ENCODE peak calls at places on chromosome 16, in nine cellular contexts. One of them, this sample, is unnamed.

GRCh38 chr16:3580686-3581085 is 3.5 kb upstream of the NLRC3 start:
- DNase-seq in esophagus squamous epithelium: no peak
- DNase-seq in WTC11: no peak
- DNase-seq in cardiac fibroblast: no peak
- DNase-seq in activated B cell treated with CpG ODN at 0.5 μM for 24 hours: no peak
- DNase-seq in activated T-cell treated with anti-CD3 and anti-CD28 coated beads for 1 hour: no peak
- DNase-seq in lung microvascular endothelial cell: no peak
- DNase-seq in sigmoid colon: no peak
- DNase-seq in activated T-helper 9 cell treated with anti-CD3 and anti-CD28 coated beads, Interleukin-2, amount 50 U/mL, for 16 hours: no peak
- DNase-seq in this sample: no peak

GRCh38 chr16:67283039-67283825 is 3.9 kb downstream of the PLEKHG4 start:
- DNase-seq in WTC11: no peak
- DNase-seq in esophagus squamous epithelium: no peak
- DNase-seq in lung microvascular endothelial cell: no peak
- DNase-seq in cardiac fibroblast: peak; percentile 23
- DNase-seq in activated B cell treated with CpG ODN at 0.5 μM for 24 hours: no peak
- DNase-seq in activated T-helper 9 cell treated with anti-CD3 and anti-CD28 coated beads, Interleukin-2, amount 50 U/mL, for 16 hours: no peak
- DNase-seq in sigmoid colon: no peak
- DNase-seq in activated T-cell treated with anti-CD3 and anti-CD28 coated beads for 1 hour: no peak
- DNase-seq in this sample: peak; percentile 10

GRCh38 chr16:89449726-89450335 is 40.5 kb downstream of the ANKRD11 start:
- DNase-seq in activated T-helper 9 cell treated with anti-CD3 and anti-CD28 coated beads, Interleukin-2, amount 50 U/mL, for 16 hours: no peak
- DNase-seq in sigmoid colon: no peak
- DNase-seq in lung microvascular endothelial cell: peak; percentile 22
- DNase-seq in WTC11: no peak
- DNase-seq in esophagus squamous epithelium: no peak
- DNase-seq in activated B cell treated with CpG ODN at 0.5 μM for 24 hours: no peak
- DNase-seq in cardiac fibroblast: peak; percentile 24
- DNase-seq in activated T-cell treated with anti-CD3 and anti-CD28 coated beads for 1 hour: no peak
- DNase-seq in this sample: no peak

GRCh38 chr16:50310308-50311133 is 44.2 kb downstream of the ADCY7 start:
- DNase-seq in cardiac fibroblast: no peak
- DNase-seq in activated T-cell treated with anti-CD3 and anti-CD28 coated beads for 1 hour: no peak
- DNase-seq in WTC11: no peak
- DNase-seq in lung microvascular endothelial cell: no peak
- DNase-seq in esophagus squamous epithelium: no peak
- DNase-seq in activated B cell treated with CpG ODN at 0.5 μM for 24 hours: no peak
- DNase-seq in activated T-helper 9 cell treated with anti-CD3 and anti-CD28 coated beads, Interleukin-2, amount 50 U/mL, for 16 hours: no peak
- DNase-seq in sigmoid colon: peak; percentile 64
- DNase-seq in this sample: peak; percentile 76

GRCh38 chr16:27204232-27204915 is 1.0 kb downstream of the KDM8 start:
- DNase-seq in esophagus squamous epithelium: no peak
- DNase-seq in activated B cell treated with CpG ODN at 0.5 μM for 24 hours: no peak
- DNase-seq in WTC11: no peak
- DNase-seq in lung microvascular endothelial cell: no peak
- DNase-seq in activated T-cell treated with anti-CD3 and anti-CD28 coated beads for 1 hour: peak; percentile 10
- DNase-seq in activated T-helper 9 cell treated with anti-CD3 and anti-CD28 coated beads, Interleukin-2, amount 50 U/mL, for 16 hours: no peak
- DNase-seq in sigmoid colon: no peak
- DNase-seq in cardiac fibroblast: no peak
- DNase-seq in this sample: peak; percentile 52

GRCh38 chr16:31073073-31073822 is 792 bp downstream of the ZNF668 start:
- DNase-seq in activated T-helper 9 cell treated with anti-CD3 and anti-CD28 coated beads, Interleukin-2, amount 50 U/mL, for 16 hours: peak; percentile 80
- DNase-seq in lung microvascular endothelial cell: peak; percentile 95
- DNase-seq in sigmoid colon: peak; percentile 95
- DNase-seq in activated T-cell treated with anti-CD3 and anti-CD28 coated beads for 1 hour: peak; percentile 79
- DNase-seq in cardiac fibroblast: peak; percentile 92
- DNase-seq in activated B cell treated with CpG ODN at 0.5 μM for 24 hours: peak; percentile 85
- DNase-seq in WTC11: peak; percentile 92
- DNase-seq in esophagus squamous epithelium: peak; percentile 55
- DNase-seq in this sample: peak; percentile 97

GRCh38 chr16:25126820-25127232 is 15.3 kb downstream of the LCMT1 start:
- DNase-seq in WTC11: no peak
- DNase-seq in activated T-helper 9 cell treated with anti-CD3 and anti-CD28 coated beads, Interleukin-2, amount 50 U/mL, for 16 hours: no peak
- DNase-seq in activated B cell treated with CpG ODN at 0.5 μM for 24 hours: no peak
- DNase-seq in lung microvascular endothelial cell: peak; percentile 49
- DNase-seq in activated T-cell treated with anti-CD3 and anti-CD28 coated beads for 1 hour: no peak
- DNase-seq in sigmoid colon: no peak
- DNase-seq in esophagus squamous epithelium: no peak
- DNase-seq in cardiac fibroblast: peak; percentile 84
- DNase-seq in this sample: no peak

GRCh38 chr16:66588981-66589713 is 9.9 kb downstream of the CMTM2 start:
- DNase-seq in activated T-helper 9 cell treated with anti-CD3 and anti-CD28 coated beads, Interleukin-2, amount 50 U/mL, for 16 hours: peak; percentile 40
- DNase-seq in lung microvascular endothelial cell: peak; percentile 51
- DNase-seq in esophagus squamous epithelium: no peak
- DNase-seq in activated T-cell treated with anti-CD3 and anti-CD28 coated beads for 1 hour: peak; percentile 54
- DNase-seq in sigmoid colon: peak; percentile 71
- DNase-seq in WTC11: peak; percentile 79
- DNase-seq in cardiac fibroblast: peak; percentile 42
- DNase-seq in activated B cell treated with CpG ODN at 0.5 μM for 24 hours: no peak
- DNase-seq in this sample: peak; percentile 92

GRCh38 chr16:55760665-55761035 is 72.2 kb downstream of the CES1 start:
- DNase-seq in esophagus squamous epithelium: no peak
- DNase-seq in activated T-cell treated with anti-CD3 and anti-CD28 coated beads for 1 hour: no peak
- DNase-seq in activated T-helper 9 cell treated with anti-CD3 and anti-CD28 coated beads, Interleukin-2, amount 50 U/mL, for 16 hours: no peak
- DNase-seq in lung microvascular endothelial cell: no peak
- DNase-seq in cardiac fibroblast: peak; percentile 12
- DNase-seq in activated B cell treated with CpG ODN at 0.5 μM for 24 hours: no peak
- DNase-seq in WTC11: no peak
- DNase-seq in sigmoid colon: no peak
- DNase-seq in this sample: no peak

GRCh38 chr16:89700649-89701424 is 668 bp downstream of the SPATA2L start:
- DNase-seq in activated B cell treated with CpG ODN at 0.5 μM for 24 hours: peak; percentile 46
- DNase-seq in esophagus squamous epithelium: no peak
- DNase-seq in WTC11: peak; percentile 66
- DNase-seq in cardiac fibroblast: peak; percentile 43
- DNase-seq in sigmoid colon: no peak
- DNase-seq in activated T-helper 9 cell treated with anti-CD3 and anti-CD28 coated beads, Interleukin-2, amount 50 U/mL, for 16 hours: no peak
- DNase-seq in activated T-cell treated with anti-CD3 and anti-CD28 coated beads for 1 hour: peak; percentile 29
- DNase-seq in lung microvascular endothelial cell: peak; percentile 76
- DNase-seq in this sample: peak; percentile 93

GRCh38 chr16:4064950-4065352 is 51.3 kb downstream of the ADCY9 start:
- DNase-seq in esophagus squamous epithelium: no peak
- DNase-seq in activated T-cell treated with anti-CD3 and anti-CD28 coated beads for 1 hour: peak; percentile 8
- DNase-seq in sigmoid colon: peak; percentile 45
- DNase-seq in activated B cell treated with CpG ODN at 0.5 μM for 24 hours: no peak
- DNase-seq in WTC11: no peak
- DNase-seq in cardiac fibroblast: no peak
- DNase-seq in lung microvascular endothelial cell: no peak
- DNase-seq in activated T-helper 9 cell treated with anti-CD3 and anti-CD28 coated beads, Interleukin-2, amount 50 U/mL, for 16 hours: peak; percentile 9
- DNase-seq in this sample: no peak

GRCh38 chr16:70715860-70716357 is 30.1 kb upstream of the MTSS2 start:
- DNase-seq in WTC11: no peak
- DNase-seq in activated T-cell treated with anti-CD3 and anti-CD28 coated beads for 1 hour: no peak
- DNase-seq in activated T-helper 9 cell treated with anti-CD3 and anti-CD28 coated beads, Interleukin-2, amount 50 U/mL, for 16 hours: no peak
- DNase-seq in cardiac fibroblast: peak; percentile 89
- DNase-seq in esophagus squamous epithelium: no peak
- DNase-seq in sigmoid colon: no peak
- DNase-seq in lung microvascular endothelial cell: peak; percentile 59
- DNase-seq in activated B cell treated with CpG ODN at 0.5 μM for 24 hours: no peak
- DNase-seq in this sample: no peak

GRCh38 chr16:15701975-15702970 is 52.2 kb downstream of the NDE1 start:
- DNase-seq in activated T-helper 9 cell treated with anti-CD3 and anti-CD28 coated beads, Interleukin-2, amount 50 U/mL, for 16 hours: no peak
- DNase-seq in WTC11: no peak
- DNase-seq in activated B cell treated with CpG ODN at 0.5 μM for 24 hours: no peak
- DNase-seq in cardiac fibroblast: no peak
- DNase-seq in lung microvascular endothelial cell: no peak
- DNase-seq in sigmoid colon: no peak
- DNase-seq in activated T-cell treated with anti-CD3 and anti-CD28 coated beads for 1 hour: no peak
- DNase-seq in esophagus squamous epithelium: no peak
- DNase-seq in this sample: no peak

GRCh38 chr16:20941635-20941926 is 41.0 kb downstream of the LYRM1 start:
- DNase-seq in esophagus squamous epithelium: no peak
- DNase-seq in activated B cell treated with CpG ODN at 0.5 μM for 24 hours: no peak
- DNase-seq in WTC11: no peak
- DNase-seq in activated T-helper 9 cell treated with anti-CD3 and anti-CD28 coated beads, Interleukin-2, amount 50 U/mL, for 16 hours: no peak
- DNase-seq in cardiac fibroblast: no peak
- DNase-seq in lung microvascular endothelial cell: no peak
- DNase-seq in activated T-cell treated with anti-CD3 and anti-CD28 coated beads for 1 hour: no peak
- DNase-seq in sigmoid colon: no peak
- DNase-seq in this sample: no peak

GRCh38 chr16:67397451-67397801 is 4.1 kb upstream of the TPPP3 start:
- DNase-seq in lung microvascular endothelial cell: peak; percentile 32
- DNase-seq in sigmoid colon: no peak
- DNase-seq in activated T-helper 9 cell treated with anti-CD3 and anti-CD28 coated beads, Interleukin-2, amount 50 U/mL, for 16 hours: no peak
- DNase-seq in activated B cell treated with CpG ODN at 0.5 μM for 24 hours: no peak
- DNase-seq in activated T-cell treated with anti-CD3 and anti-CD28 coated beads for 1 hour: no peak
- DNase-seq in WTC11: no peak
- DNase-seq in esophagus squamous epithelium: no peak
- DNase-seq in cardiac fibroblast: no peak
- DNase-seq in this sample: peak; percentile 47

GRCh38 chr16:61014869-61015268 is 1021.4 kb downstream of the CDH8 start:
- DNase-seq in WTC11: peak; percentile 68
- DNase-seq in sigmoid colon: no peak
- DNase-seq in lung microvascular endothelial cell: no peak
- DNase-seq in esophagus squamous epithelium: no peak
- DNase-seq in activated T-helper 9 cell treated with anti-CD3 and anti-CD28 coated beads, Interleukin-2, amount 50 U/mL, for 16 hours: no peak
- DNase-seq in cardiac fibroblast: no peak
- DNase-seq in activated B cell treated with CpG ODN at 0.5 μM for 24 hours: no peak
- DNase-seq in activated T-cell treated with anti-CD3 and anti-CD28 coated beads for 1 hour: no peak
- DNase-seq in this sample: no peak

GRCh38 chr16:12120331-12120981 is 143.9 kb downstream of the SNX29 start:
- DNase-seq in esophagus squamous epithelium: no peak
- DNase-seq in cardiac fibroblast: peak; percentile 74
- DNase-seq in lung microvascular endothelial cell: no peak
- DNase-seq in activated B cell treated with CpG ODN at 0.5 μM for 24 hours: no peak
- DNase-seq in activated T-cell treated with anti-CD3 and anti-CD28 coated beads for 1 hour: no peak
- DNase-seq in sigmoid colon: peak; percentile 69
- DNase-seq in activated T-helper 9 cell treated with anti-CD3 and anti-CD28 coated beads, Interleukin-2, amount 50 U/mL, for 16 hours: no peak
- DNase-seq in WTC11: no peak
- DNase-seq in this sample: no peak

GRCh38 chr16:2471016-2471652 is at the start of gene NTN3:
- DNase-seq in activated B cell treated with CpG ODN at 0.5 μM for 24 hours: no peak
- DNase-seq in lung microvascular endothelial cell: no peak
- DNase-seq in sigmoid colon: no peak
- DNase-seq in cardiac fibroblast: peak; percentile 26
- DNase-seq in esophagus squamous epithelium: no peak
- DNase-seq in activated T-helper 9 cell treated with anti-CD3 and anti-CD28 coated beads, Interleukin-2, amount 50 U/mL, for 16 hours: no peak
- DNase-seq in activated T-cell treated with anti-CD3 and anti-CD28 coated beads for 1 hour: no peak
- DNase-seq in WTC11: peak; percentile 75
- DNase-seq in this sample: no peak

GRCh38 chr16:47970291-47970931 is 185.4 kb downstream of the ABCC12 start:
- DNase-seq in activated T-cell treated with anti-CD3 and anti-CD28 coated beads for 1 hour: no peak
- DNase-seq in sigmoid colon: no peak
- DNase-seq in cardiac fibroblast: peak; percentile 44
- DNase-seq in activated T-helper 9 cell treated with anti-CD3 and anti-CD28 coated beads, Interleukin-2, amount 50 U/mL, for 16 hours: no peak
- DNase-seq in WTC11: no peak
- DNase-seq in activated B cell treated with CpG ODN at 0.5 μM for 24 hours: no peak
- DNase-seq in lung microvascular endothelial cell: peak; percentile 6
- DNase-seq in esophagus squamous epithelium: no peak
- DNase-seq in this sample: no peak

GRCh38 chr16:14095883-14096551 is 24.9 kb downstream of the MRTFB start:
- DNase-seq in lung microvascular endothelial cell: no peak
- DNase-seq in cardiac fibroblast: no peak
- DNase-seq in WTC11: no peak
- DNase-seq in esophagus squamous epithelium: no peak
- DNase-seq in sigmoid colon: no peak
- DNase-seq in activated T-cell treated with anti-CD3 and anti-CD28 coated beads for 1 hour: no peak
- DNase-seq in activated T-helper 9 cell treated with anti-CD3 and anti-CD28 coated beads, Interleukin-2, amount 50 U/mL, for 16 hours: no peak
- DNase-seq in activated B cell treated with CpG ODN at 0.5 μM for 24 hours: no peak
- DNase-seq in this sample: no peak

GRCh38 chr16:85148959-85149358 is 36.7 kb upstream of the CIBAR2 start:
- DNase-seq in lung microvascular endothelial cell: peak; percentile 98
- DNase-seq in cardiac fibroblast: peak; percentile 44
- DNase-seq in esophagus squamous epithelium: no peak
- DNase-seq in activated B cell treated with CpG ODN at 0.5 μM for 24 hours: no peak
- DNase-seq in activated T-cell treated with anti-CD3 and anti-CD28 coated beads for 1 hour: no peak
- DNase-seq in activated T-helper 9 cell treated with anti-CD3 and anti-CD28 coated beads, Interleukin-2, amount 50 U/mL, for 16 hours: no peak
- DNase-seq in WTC11: no peak
- DNase-seq in sigmoid colon: no peak
- DNase-seq in this sample: no peak

GRCh38 chr16:67311607-67312449 is 14.7 kb downstream of the KCTD19 start:
- DNase-seq in cardiac fibroblast: peak; percentile 97
- DNase-seq in activated B cell treated with CpG ODN at 0.5 μM for 24 hours: no peak
- DNase-seq in WTC11: no peak
- DNase-seq in sigmoid colon: no peak
- DNase-seq in activated T-helper 9 cell treated with anti-CD3 and anti-CD28 coated beads, Interleukin-2, amount 50 U/mL, for 16 hours: peak; percentile 67
- DNase-seq in lung microvascular endothelial cell: peak; percentile 85
- DNase-seq in activated T-cell treated with anti-CD3 and anti-CD28 coated beads for 1 hour: no peak
- DNase-seq in esophagus squamous epithelium: no peak
- DNase-seq in this sample: no peak

GRCh38 chr16:19505600-19506303 is 16.1 kb downstream of the GDE1 start:
- DNase-seq in activated T-cell treated with anti-CD3 and anti-CD28 coated beads for 1 hour: no peak
- DNase-seq in WTC11: no peak
- DNase-seq in lung microvascular endothelial cell: peak; percentile 97
- DNase-seq in activated T-helper 9 cell treated with anti-CD3 and anti-CD28 coated beads, Interleukin-2, amount 50 U/mL, for 16 hours: no peak
- DNase-seq in cardiac fibroblast: peak; percentile 64
- DNase-seq in esophagus squamous epithelium: no peak
- DNase-seq in sigmoid colon: no peak
- DNase-seq in activated B cell treated with CpG ODN at 0.5 μM for 24 hours: no peak
- DNase-seq in this sample: no peak

GRCh38 chr16:21989141-21989540 is 11.8 kb downstream of the PDZD9 start:
- DNase-seq in activated T-cell treated with anti-CD3 and anti-CD28 coated beads for 1 hour: no peak
- DNase-seq in sigmoid colon: no peak
- DNase-seq in WTC11: no peak
- DNase-seq in cardiac fibroblast: peak; percentile 13
- DNase-seq in esophagus squamous epithelium: no peak
- DNase-seq in activated B cell treated with CpG ODN at 0.5 μM for 24 hours: no peak
- DNase-seq in lung microvascular endothelial cell: no peak
- DNase-seq in activated T-helper 9 cell treated with anti-CD3 and anti-CD28 coated beads, Interleukin-2, amount 50 U/mL, for 16 hours: no peak
- DNase-seq in this sample: no peak

GRCh38 chr16:28139530-28139929 is 72.2 kb downstream of the XPO6 start:
- DNase-seq in lung microvascular endothelial cell: no peak
- DNase-seq in esophagus squamous epithelium: no peak
- DNase-seq in sigmoid colon: no peak
- DNase-seq in activated T-helper 9 cell treated with anti-CD3 and anti-CD28 coated beads, Interleukin-2, amount 50 U/mL, for 16 hours: no peak
- DNase-seq in WTC11: no peak
- DNase-seq in cardiac fibroblast: no peak
- DNase-seq in activated T-cell treated with anti-CD3 and anti-CD28 coated beads for 1 hour: no peak
- DNase-seq in activated B cell treated with CpG ODN at 0.5 μM for 24 hours: no peak
- DNase-seq in this sample: no peak

GRCh38 chr16:86567701-86568571 is 1.3 kb downstream of the FOXC2 start:
- DNase-seq in sigmoid colon: no peak
- DNase-seq in esophagus squamous epithelium: no peak
- DNase-seq in activated T-cell treated with anti-CD3 and anti-CD28 coated beads for 1 hour: no peak
- DNase-seq in activated B cell treated with CpG ODN at 0.5 μM for 24 hours: no peak
- DNase-seq in activated T-helper 9 cell treated with anti-CD3 and anti-CD28 coated beads, Interleukin-2, amount 50 U/mL, for 16 hours: no peak
- DNase-seq in lung microvascular endothelial cell: peak; percentile 72
- DNase-seq in WTC11: peak; percentile 48
- DNase-seq in cardiac fibroblast: peak; percentile 70
- DNase-seq in this sample: peak; percentile 69

GRCh38 chr16:48383204-48383876 is 1.9 kb downstream of the SIAH1 start:
- DNase-seq in activated B cell treated with CpG ODN at 0.5 μM for 24 hours: no peak
- DNase-seq in activated T-helper 9 cell treated with anti-CD3 and anti-CD28 coated beads, Interleukin-2, amount 50 U/mL, for 16 hours: no peak
- DNase-seq in sigmoid colon: no peak
- DNase-seq in lung microvascular endothelial cell: no peak
- DNase-seq in WTC11: no peak
- DNase-seq in cardiac fibroblast: peak; percentile 57
- DNase-seq in esophagus squamous epithelium: no peak
- DNase-seq in activated T-cell treated with anti-CD3 and anti-CD28 coated beads for 1 hour: no peak
- DNase-seq in this sample: no peak

GRCh38 chr16:11673091-11674000 is 5.1 kb downstream of the SNN start:
- DNase-seq in activated T-helper 9 cell treated with anti-CD3 and anti-CD28 coated beads, Interleukin-2, amount 50 U/mL, for 16 hours: no peak
- DNase-seq in activated T-cell treated with anti-CD3 and anti-CD28 coated beads for 1 hour: no peak
- DNase-seq in lung microvascular endothelial cell: peak; percentile 25
- DNase-seq in sigmoid colon: no peak
- DNase-seq in activated B cell treated with CpG ODN at 0.5 μM for 24 hours: no peak
- DNase-seq in cardiac fibroblast: no peak
- DNase-seq in esophagus squamous epithelium: no peak
- DNase-seq in WTC11: no peak
- DNase-seq in this sample: peak; percentile 84

GRCh38 chr16:66590322-66590721 is 11.1 kb downstream of the CMTM2 start:
- DNase-seq in esophagus squamous epithelium: no peak
- DNase-seq in cardiac fibroblast: no peak
- DNase-seq in WTC11: no peak
- DNase-seq in lung microvascular endothelial cell: no peak
- DNase-seq in activated T-cell treated with anti-CD3 and anti-CD28 coated beads for 1 hour: no peak
- DNase-seq in activated T-helper 9 cell treated with anti-CD3 and anti-CD28 coated beads, Interleukin-2, amount 50 U/mL, for 16 hours: no peak
- DNase-seq in activated B cell treated with CpG ODN at 0.5 μM for 24 hours: no peak
- DNase-seq in sigmoid colon: no peak
- DNase-seq in this sample: no peak

GRCh38 chr16:4306439-4307214 is 9.2 kb upstream of the GLIS2 start:
- DNase-seq in activated T-helper 9 cell treated with anti-CD3 and anti-CD28 coated beads, Interleukin-2, amount 50 U/mL, for 16 hours: peak; percentile 20
- DNase-seq in esophagus squamous epithelium: no peak
- DNase-seq in lung microvascular endothelial cell: no peak
- DNase-seq in sigmoid colon: peak; percentile 69
- DNase-seq in activated T-cell treated with anti-CD3 and anti-CD28 coated beads for 1 hour: no peak
- DNase-seq in cardiac fibroblast: no peak
- DNase-seq in WTC11: no peak
- DNase-seq in activated B cell treated with CpG ODN at 0.5 μM for 24 hours: no peak
- DNase-seq in this sample: peak; percentile 81

GRCh38 chr16:58299757-58300349 is 5.0 kb upstream of the PRSS54 start:
- DNase-seq in activated B cell treated with CpG ODN at 0.5 μM for 24 hours: no peak
- DNase-seq in esophagus squamous epithelium: no peak
- DNase-seq in WTC11: peak; percentile 65
- DNase-seq in activated T-cell treated with anti-CD3 and anti-CD28 coated beads for 1 hour: no peak
- DNase-seq in activated T-helper 9 cell treated with anti-CD3 and anti-CD28 coated beads, Interleukin-2, amount 50 U/mL, for 16 hours: no peak
- DNase-seq in cardiac fibroblast: peak; percentile 11
- DNase-seq in lung microvascular endothelial cell: peak; percentile 68
- DNase-seq in sigmoid colon: no peak
- DNase-seq in this sample: no peak

This sample was measured in spleen.